ENCODE peak calls at places on chromosomes 6 and 20, in seven cellular contexts. O, I, H, S, V, B and L are unnamed samples.

GRCh38 chr20:1803216-1804128 is 91.7 kb upstream of the SIRPA start:
- DNase-seq in O (no peak), I (peak), H (peak), S (no peak), V (peak), B (no peak), L (no peak)

GRCh38 chr6:131015192-131015591 is 47.9 kb downstream of the EPB41L2 start:
- DNase-seq in O (no peak), I (no peak), H (no peak), S (no peak), V (no peak), B (no peak), L (no peak)

GRCh38 chr6:109772961-109773431 is 81.9 kb downstream of the FIG4 start:
- DNase-seq in O (no peak), I (no peak), H (no peak), S (no peak), V (peak), B (no peak), L (no peak)

GRCh38 chr6:131281471-131282270 is 146.4 kb downstream of the AKAP7 start:
- DNase-seq in O (no peak), I (no peak), H (no peak), S (no peak), V (peak), B (no peak), L (no peak)

GRCh38 chr6:116680880-116681672 is at the start of gene KPNA5:
- DNase-seq in O (peak), I (peak), H (peak), S (peak), V (peak), B (peak), L (peak)

GRCh38 chr6:16799279-16800193 is 38.3 kb upstream of the ATXN1 start:
- DNase-seq in O (peak), I (no peak), H (no peak), S (no peak), V (no peak), B (no peak), L (no peak)

GRCh38 chr6:159017757-159018559 is 18.0 kb upstream of the RSPH3 start:
- DNase-seq in O (no peak), I (no peak), H (no peak), S (no peak), V (no peak), B (no peak), L (no peak)

GRCh38 chr6:3764516-3765333 is 13.2 kb upstream of the PXDC1 start:
- DNase-seq in O (no peak), I (no peak), H (no peak), S (no peak), V (no peak), B (no peak), L (no peak)

DNA sequence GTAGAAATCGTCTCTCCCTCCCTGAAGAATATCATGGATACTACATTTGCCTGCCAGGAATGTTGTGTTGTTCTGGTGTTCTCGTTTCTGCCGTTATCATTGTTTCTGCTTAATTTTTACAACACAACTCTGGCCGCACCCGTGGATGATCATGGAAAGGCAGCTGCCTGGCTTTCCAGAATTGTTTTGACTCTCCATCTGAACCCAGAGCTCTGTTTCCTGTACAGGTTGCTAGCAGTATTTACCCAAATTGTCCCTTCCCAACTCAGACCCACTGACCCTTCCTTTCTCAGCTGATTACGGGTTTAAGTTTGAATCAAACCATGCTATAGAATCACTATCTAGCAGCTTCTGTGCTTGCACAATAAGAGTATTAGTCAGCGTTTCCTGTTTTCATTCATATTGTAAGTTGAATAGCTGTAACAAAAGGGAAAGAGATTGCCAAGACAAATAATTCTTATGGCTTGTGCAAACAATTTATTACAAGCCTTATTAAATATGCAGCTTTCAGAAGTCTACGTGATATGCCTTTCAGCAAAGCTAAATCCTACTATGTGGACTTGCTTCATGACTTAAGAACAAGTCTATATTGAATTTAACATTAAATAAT is 139.0 kb downstream of the MTHFD1L start:
- DNase-seq in O (peak), I (no peak), H (no peak), S (no peak), V (no peak), B (no peak), L (no peak)
- TF ChIP-seq EP300 in O (peak), I (no peak), H (no peak), S (no peak), V (no peak), B (no peak), L (no peak)

GRCh38 chr20:63957004-63957689 is 931 bp upstream of the UCKL1 start:
- DNase-seq in O (peak), I (peak), H (peak), S (no peak), V (peak), B (peak), L (peak)
- TF ChIP-seq POLR2A in O (peak), I (no peak), H (no peak), S (peak), V (no peak), B (peak), L (no peak)

GRCh38 chr20:33666293-33667244 is at the start of gene ACTL10:
- DNase-seq in O (no peak), I (peak), H (peak), S (peak), V (peak), B (peak), L (peak)
- TF ChIP-seq CTCF in O (no peak), I (peak), H (peak), S (peak), V (peak), B (peak), L (peak)

GRCh38 chr20:42261766-42262165 is 643.6 kb upstream of the CHD6 start:
- DNase-seq in O (no peak), I (no peak), H (no peak), S (no peak), V (no peak), B (no peak), L (no peak)

GRCh38 chr20:42255820-42256219 is 637.6 kb upstream of the CHD6 start:
- DNase-seq in O (no peak), I (no peak), H (no peak), S (no peak), V (no peak), B (no peak), L (no peak)

GRCh38 chr20:42259389-42259788 is 641.2 kb upstream of the CHD6 start:
- DNase-seq in O (no peak), I (no peak), H (no peak), S (no peak), V (no peak), B (no peak), L (no peak)

GRCh38 chr20:42260216-42260615 is 642.0 kb upstream of the CHD6 start:
- DNase-seq in O (no peak), I (no peak), H (no peak), S (no peak), V (no peak), B (no peak), L (no peak)

GRCh38 chr20:42258568-42258967 is 640.4 kb upstream of the CHD6 start:
- DNase-seq in O (no peak), I (no peak), H (no peak), S (no peak), V (no peak), B (no peak), L (no peak)
- TF ChIP-seq EP300 in O (no peak), I (no peak), H (no peak), S (no peak), V (no peak), B (no peak), L (no peak)

GRCh38 chr6:7051780-7052440 is 55.9 kb upstream of the RREB1 start:
- DNase-seq in O (no peak), I (peak), H (no peak), S (no peak), V (peak), B (no peak), L (peak)
- TF ChIP-seq POLR2A in O (no peak), I (no peak), H (no peak), S (no peak), V (peak), B (no peak), L (no peak)